ENCODE peak calls at places on chromosomes 4 and X, in eight cellular contexts. One of them, this sample, is unnamed.

GRCh38 chr4:39096847-39097246 is 34.8 kb downstream of the KLHL5 start:
- DNase-seq in GM12865: no peak
- DNase-seq in dorsolateral prefrontal cortex: no peak
- DNase-seq in prostate gland: no peak
- DNase-seq in tibial artery: no peak
- DNase-seq in upper lobe of left lung: no peak
- DNase-seq in body of pancreas: no peak
- DNase-seq in AG04450: no peak
- DNase-seq in this sample: no peak

GRCh38 chr4:37837446-37837845 is 11.0 kb downstream of the PGM2 start:
- DNase-seq in GM12865: no peak
- DNase-seq in dorsolateral prefrontal cortex: no peak
- DNase-seq in prostate gland: no peak
- DNase-seq in tibial artery: no peak
- DNase-seq in upper lobe of left lung: no peak
- DNase-seq in body of pancreas: no peak
- DNase-seq in AG04450: no peak
- DNase-seq in this sample: no peak

GRCh38 chr4:151540728-151541437 is 131.9 kb downstream of the FHIP1A start:
- DNase-seq in GM12865: no peak
- DNase-seq in dorsolateral prefrontal cortex: no peak
- DNase-seq in prostate gland: peak; percentile 88
- DNase-seq in tibial artery: no peak
- DNase-seq in upper lobe of left lung: no peak
- DNase-seq in body of pancreas: no peak
- DNase-seq in AG04450: peak; percentile 57
- DNase-seq in this sample: no peak

GRCh38 chrX:151323054-151323453 is 74.0 kb upstream of the VMA21 start:
- DNase-seq in GM12865: no peak
- DNase-seq in dorsolateral prefrontal cortex: no peak
- DNase-seq in prostate gland: peak; percentile 29
- DNase-seq in tibial artery: no peak
- DNase-seq in upper lobe of left lung: no peak
- DNase-seq in body of pancreas: no peak
- DNase-seq in AG04450: no peak
- DNase-seq in this sample: no peak

GRCh38 chrX:105752334-105752733 is 70.0 kb upstream of the NRK start:
- DNase-seq in GM12865: no peak
- DNase-seq in dorsolateral prefrontal cortex: no peak
- DNase-seq in prostate gland: no peak
- DNase-seq in tibial artery: no peak
- DNase-seq in upper lobe of left lung: no peak
- DNase-seq in body of pancreas: no peak
- DNase-seq in AG04450: no peak
- DNase-seq in this sample: no peak

GRCh38 chrX:143854006-143854405 is 29.9 kb upstream of the UBE2NL start:
- DNase-seq in GM12865: no peak
- DNase-seq in dorsolateral prefrontal cortex: no peak
- DNase-seq in prostate gland: no peak
- DNase-seq in tibial artery: no peak
- DNase-seq in upper lobe of left lung: no peak
- DNase-seq in body of pancreas: no peak
- DNase-seq in AG04450: no peak
- DNase-seq in this sample: no peak

GRCh38 chr4:90025248-90025647 is 101.9 kb upstream of the CCSER1 start:
- DNase-seq in GM12865: peak; percentile 4
- DNase-seq in dorsolateral prefrontal cortex: no peak
- DNase-seq in prostate gland: no peak
- DNase-seq in tibial artery: no peak
- DNase-seq in upper lobe of left lung: no peak
- DNase-seq in body of pancreas: no peak
- DNase-seq in AG04450: no peak
- DNase-seq in this sample: no peak

GRCh38 chrX:623599-624323 is 6.8 kb upstream of the SHOX start:
- DNase-seq in GM12865: no peak
- DNase-seq in dorsolateral prefrontal cortex: no peak
- DNase-seq in prostate gland: no peak
- DNase-seq in tibial artery: no peak
- DNase-seq in upper lobe of left lung: no peak
- DNase-seq in body of pancreas: no peak
- DNase-seq in AG04450: no peak
- DNase-seq in this sample: no peak

GRCh38 chrX:100695991-100696390 is 35.9 kb downstream of the SYTL4 start:
- DNase-seq in GM12865: no peak
- DNase-seq in dorsolateral prefrontal cortex: no peak
- DNase-seq in prostate gland: no peak
- DNase-seq in tibial artery: no peak
- DNase-seq in upper lobe of left lung: no peak
- DNase-seq in body of pancreas: no peak
- DNase-seq in AG04450: no peak
- DNase-seq in this sample: no peak

GRCh38 chrX:44949125-44949524 is 76.1 kb downstream of the KDM6A start:
- DNase-seq in GM12865: no peak
- DNase-seq in dorsolateral prefrontal cortex: no peak
- DNase-seq in prostate gland: no peak
- DNase-seq in tibial artery: no peak
- DNase-seq in upper lobe of left lung: no peak
- DNase-seq in body of pancreas: no peak
- DNase-seq in AG04450: no peak
- DNase-seq in this sample: no peak

GRCh38 chr4:26719954-26720552 is 136.2 kb downstream of the TBC1D19 start:
- DNase-seq in GM12865: no peak
- DNase-seq in dorsolateral prefrontal cortex: no peak
- DNase-seq in prostate gland: no peak
- DNase-seq in tibial artery: no peak
- DNase-seq in upper lobe of left lung: no peak
- DNase-seq in body of pancreas: no peak
- DNase-seq in AG04450: no peak
- DNase-seq in this sample: no peak

GRCh38 chr4:5921578-5921977 is 28.7 kb upstream of the CRMP1 start:
- DNase-seq in GM12865: no peak
- DNase-seq in dorsolateral prefrontal cortex: no peak
- DNase-seq in prostate gland: no peak
- DNase-seq in tibial artery: no peak
- DNase-seq in upper lobe of left lung: no peak
- DNase-seq in body of pancreas: no peak
- DNase-seq in AG04450: no peak
- DNase-seq in this sample: no peak

GRCh38 chrX:72243472-72243871 is 4.6 kb upstream of the ERCC6L start:
- DNase-seq in GM12865: no peak
- DNase-seq in dorsolateral prefrontal cortex: no peak
- DNase-seq in prostate gland: no peak
- DNase-seq in tibial artery: no peak
- DNase-seq in upper lobe of left lung: no peak
- DNase-seq in body of pancreas: no peak
- DNase-seq in AG04450: no peak
- DNase-seq in this sample: no peak

GRCh38 chrX:22365460-22365859 is 92.7 kb downstream of the CBLL2 start:
- DNase-seq in GM12865: no peak
- DNase-seq in dorsolateral prefrontal cortex: no peak
- DNase-seq in prostate gland: no peak
- DNase-seq in tibial artery: no peak
- DNase-seq in upper lobe of left lung: no peak
- DNase-seq in body of pancreas: no peak
- DNase-seq in AG04450: no peak
- DNase-seq in this sample: no peak

GRCh38 chr4:142211444-142211843 is 575.1 kb downstream of the IL15 start:
- DNase-seq in GM12865: no peak
- DNase-seq in dorsolateral prefrontal cortex: no peak
- DNase-seq in prostate gland: no peak
- DNase-seq in tibial artery: no peak
- DNase-seq in upper lobe of left lung: no peak
- DNase-seq in body of pancreas: no peak
- DNase-seq in AG04450: no peak
- DNase-seq in this sample: no peak

GRCh38 chr4:6873291-6873690 is 36.3 kb upstream of the TBC1D14 start:
- DNase-seq in GM12865: peak; percentile 18
- DNase-seq in dorsolateral prefrontal cortex: no peak
- DNase-seq in prostate gland: no peak
- DNase-seq in tibial artery: no peak
- DNase-seq in upper lobe of left lung: no peak
- DNase-seq in body of pancreas: no peak
- DNase-seq in AG04450: no peak
- DNase-seq in this sample: no peak

GRCh38 chr4:145719752-145720624 is 40.0 kb downstream of the C4orf51 start:
- DNase-seq in GM12865: peak; percentile 63
- DNase-seq in dorsolateral prefrontal cortex: no peak
- DNase-seq in prostate gland: no peak
- DNase-seq in tibial artery: no peak
- DNase-seq in upper lobe of left lung: no peak
- DNase-seq in body of pancreas: no peak
- DNase-seq in AG04450: no peak
- DNase-seq in this sample: peak; percentile 60

GRCh38 chr4:173074501-173074946 is 94.1 kb upstream of the GALNT7 start:
- DNase-seq in GM12865: peak; percentile 9
- DNase-seq in dorsolateral prefrontal cortex: no peak
- DNase-seq in prostate gland: no peak
- DNase-seq in tibial artery: no peak
- DNase-seq in upper lobe of left lung: no peak
- DNase-seq in body of pancreas: peak; percentile 52
- DNase-seq in AG04450: peak; percentile 67
- DNase-seq in this sample: no peak

GRCh38 chr4:39750216-39750615 is 52.3 kb downstream of the UBE2K start:
- DNase-seq in GM12865: no peak
- DNase-seq in dorsolateral prefrontal cortex: no peak
- DNase-seq in prostate gland: no peak
- DNase-seq in tibial artery: no peak
- DNase-seq in upper lobe of left lung: no peak
- DNase-seq in body of pancreas: no peak
- DNase-seq in AG04450: no peak
- DNase-seq in this sample: no peak

GRCh38 chrX:46208225-46208854 is 336.9 kb downstream of the ZNF674 start:
- DNase-seq in GM12865: peak; percentile 51
- DNase-seq in dorsolateral prefrontal cortex: no peak
- DNase-seq in prostate gland: no peak
- DNase-seq in tibial artery: no peak
- DNase-seq in upper lobe of left lung: no peak
- DNase-seq in body of pancreas: no peak
- DNase-seq in AG04450: no peak
- DNase-seq in this sample: no peak

GRCh38 chr4:54971474-54971950 is 153.9 kb downstream of the KDR start:
- DNase-seq in GM12865: peak; percentile 42
- DNase-seq in dorsolateral prefrontal cortex: no peak
- DNase-seq in prostate gland: no peak
- DNase-seq in tibial artery: no peak
- DNase-seq in upper lobe of left lung: no peak
- DNase-seq in body of pancreas: no peak
- DNase-seq in AG04450: peak; percentile 4
- DNase-seq in this sample: peak; percentile 25

GRCh38 chr4:3677671-3678070 is 88.5 kb upstream of the ADRA2C start:
- DNase-seq in GM12865: no peak
- DNase-seq in dorsolateral prefrontal cortex: peak; percentile 9
- DNase-seq in prostate gland: no peak
- DNase-seq in tibial artery: peak; percentile 43
- DNase-seq in upper lobe of left lung: no peak
- DNase-seq in body of pancreas: no peak
- DNase-seq in AG04450: no peak
- DNase-seq in this sample: no peak

GRCh38 chr4:120156115-120156718 is 89.6 kb upstream of the MAD2L1 start:
- DNase-seq in GM12865: peak; percentile 82
- DNase-seq in dorsolateral prefrontal cortex: no peak
- DNase-seq in prostate gland: peak; percentile 56
- DNase-seq in tibial artery: no peak
- DNase-seq in upper lobe of left lung: no peak
- DNase-seq in body of pancreas: peak; percentile 24
- DNase-seq in AG04450: peak; percentile 49
- DNase-seq in this sample: peak; percentile 8

GRCh38 chr4:112520598-112521122 is 4.7 kb upstream of the NEUROG2 start:
- DNase-seq in GM12865: no peak
- DNase-seq in dorsolateral prefrontal cortex: no peak
- DNase-seq in prostate gland: no peak
- DNase-seq in tibial artery: no peak
- DNase-seq in upper lobe of left lung: no peak
- DNase-seq in body of pancreas: no peak
- DNase-seq in AG04450: no peak
- DNase-seq in this sample: no peak
- TF ChIP-seq CTCF in GM12865: no peak
- TF ChIP-seq CTCF in dorsolateral prefrontal cortex: no peak
- TF ChIP-seq CTCF in prostate gland: no peak
- TF ChIP-seq CTCF in tibial artery: no peak
- TF ChIP-seq CTCF in upper lobe of left lung: no peak
- TF ChIP-seq CTCF in body of pancreas: no peak
- TF ChIP-seq CTCF in AG04450: no peak
- TF ChIP-seq CTCF in this sample: no peak

GRCh38 chrX:30212172-30212571 is 3.2 kb upstream of the MAGEB2 start:
- DNase-seq in GM12865: no peak
- DNase-seq in dorsolateral prefrontal cortex: no peak
- DNase-seq in prostate gland: no peak
- DNase-seq in tibial artery: no peak
- DNase-seq in upper lobe of left lung: no peak
- DNase-seq in body of pancreas: no peak
- DNase-seq in AG04450: no peak
- DNase-seq in this sample: no peak
- TF ChIP-seq CTCF in GM12865: no peak
- TF ChIP-seq CTCF in dorsolateral prefrontal cortex: no peak
- TF ChIP-seq CTCF in prostate gland: no peak
- TF ChIP-seq CTCF in tibial artery: no peak
- TF ChIP-seq CTCF in upper lobe of left lung: no peak
- TF ChIP-seq CTCF in body of pancreas: no peak
- TF ChIP-seq CTCF in AG04450: no peak
- TF ChIP-seq CTCF in this sample: no peak

GRCh38 chrX:41734530-41734929 is 10.5 kb downstream of the GPR82 start:
- DNase-seq in GM12865: peak; percentile 28
- DNase-seq in dorsolateral prefrontal cortex: no peak
- DNase-seq in prostate gland: no peak
- DNase-seq in tibial artery: no peak
- DNase-seq in upper lobe of left lung: no peak
- DNase-seq in body of pancreas: no peak
- DNase-seq in AG04450: no peak
- DNase-seq in this sample: no peak
- TF ChIP-seq CTCF in GM12865: peak; percentile 43
- TF ChIP-seq CTCF in dorsolateral prefrontal cortex: peak; percentile 58
- TF ChIP-seq CTCF in prostate gland: no peak
- TF ChIP-seq CTCF in tibial artery: peak; percentile 41
- TF ChIP-seq CTCF in upper lobe of left lung: peak; percentile 16
- TF ChIP-seq CTCF in body of pancreas: no peak
- TF ChIP-seq CTCF in AG04450: peak; percentile 50
- TF ChIP-seq CTCF in this sample: no peak

GRCh38 chrX:40272141-40272540 is 174.4 kb upstream of the BCOR start:
- DNase-seq in GM12865: no peak
- DNase-seq in dorsolateral prefrontal cortex: no peak
- DNase-seq in prostate gland: no peak
- DNase-seq in tibial artery: no peak
- DNase-seq in upper lobe of left lung: no peak
- DNase-seq in body of pancreas: no peak
- DNase-seq in AG04450: no peak
- DNase-seq in this sample: no peak

GRCh38 chrX:40266490-40267333 is 169.0 kb upstream of the BCOR start:
- DNase-seq in GM12865: no peak
- DNase-seq in dorsolateral prefrontal cortex: peak; percentile 53
- DNase-seq in prostate gland: peak; percentile 44
- DNase-seq in tibial artery: peak; percentile 80
- DNase-seq in upper lobe of left lung: peak; percentile 68
- DNase-seq in body of pancreas: peak; percentile 70
- DNase-seq in AG04450: no peak
- DNase-seq in this sample: peak; percentile 77

GRCh38 chrX:40262641-40263560 is 165.1 kb upstream of the BCOR start:
- DNase-seq in GM12865: no peak
- DNase-seq in dorsolateral prefrontal cortex: no peak
- DNase-seq in prostate gland: no peak
- DNase-seq in tibial artery: no peak
- DNase-seq in upper lobe of left lung: no peak
- DNase-seq in body of pancreas: peak; percentile 8
- DNase-seq in AG04450: no peak
- DNase-seq in this sample: no peak

GRCh38 chrX:40268126-40268525 is 170.4 kb upstream of the BCOR start:
- DNase-seq in GM12865: no peak
- DNase-seq in dorsolateral prefrontal cortex: no peak
- DNase-seq in prostate gland: no peak
- DNase-seq in tibial artery: no peak
- DNase-seq in upper lobe of left lung: no peak
- DNase-seq in body of pancreas: no peak
- DNase-seq in AG04450: no peak
- DNase-seq in this sample: no peak

GRCh38 chrX:40267334-40268118 is 169.8 kb upstream of the BCOR start:
- DNase-seq in GM12865: peak; percentile 51
- DNase-seq in dorsolateral prefrontal cortex: no peak
- DNase-seq in prostate gland: no peak
- DNase-seq in tibial artery: peak; percentile 76
- DNase-seq in upper lobe of left lung: no peak
- DNase-seq in body of pancreas: no peak
- DNase-seq in AG04450: no peak
- DNase-seq in this sample: peak; percentile 51
- TF ChIP-seq CTCF in GM12865: no peak
- TF ChIP-seq CTCF in dorsolateral prefrontal cortex: no peak
- TF ChIP-seq CTCF in prostate gland: no peak
- TF ChIP-seq CTCF in tibial artery: no peak
- TF ChIP-seq CTCF in upper lobe of left lung: no peak
- TF ChIP-seq CTCF in body of pancreas: no peak
- TF ChIP-seq CTCF in AG04450: no peak
- TF ChIP-seq CTCF in this sample: no peak